ENCODE peak calls at places on chromosomes 11 and 22, in five cellular contexts. G is activated CD8-positive, alpha-beta T cell treated with anti-CD3 and anti-CD28 coated beads for 36 hours; J is GM18507; P is MM.1S; H is NCI-H1436 treated with DMSO at 0.1 percent for 48 hours. U is an unnamed sample.

GRCh38 chr11:21048626-21049025 is 379.2 kb downstream of the NELL1 start:
- DNase-seq in G (no peak), J (no peak), P (no peak), H (no peak), U (no peak)

GRCh38 chr11:10651579-10652361 is 41.8 kb downstream of the IRAG1 start:
- DNase-seq in G (no peak), J (no peak), P (peak), H (no peak), U (no peak)

GRCh38 chr11:6911378-6911777 is 9.4 kb upstream of the OR2D3 start:
- DNase-seq in G (no peak), J (no peak), P (no peak), H (no peak), U (no peak)

GRCh38 chr11:2744166-2744565 is 44.4 kb upstream of the KCNQ1OT1 start:
- DNase-seq in G (no peak), J (no peak), P (no peak), H (no peak), U (no peak)

GRCh38 chr22:45612451-45612901 is 59.2 kb upstream of the ATXN10 start:
- DNase-seq in G (peak), J (no peak), P (no peak), H (peak), U (no peak)

GRCh38 chr11:102599642-102600261 is 25.4 kb downstream of the MMP20 start:
- DNase-seq in G (peak), J (peak), P (no peak), H (no peak), U (no peak)

GRCh38 chr11:114260483-114260882 is 35.7 kb upstream of the NNMT start:
- DNase-seq in G (no peak), J (no peak), P (no peak), H (no peak), U (no peak)

GRCh38 chr11:131301306-131301705 is 69.1 kb upstream of the NTM start:
- DNase-seq in G (no peak), J (no peak), P (no peak), H (no peak), U (no peak)

GRCh38 chr11:34641456-34641855 is 20.6 kb downstream of the EHF start:
- DNase-seq in G (no peak), J (no peak), P (no peak), H (no peak), U (no peak)

GRCh38 chr11:126585388-126586302 is 230.2 kb downstream of the ST3GAL4 start:
- DNase-seq in G (no peak), J (no peak), P (no peak), H (no peak), U (peak)